ENCODE peak calls at places on chromosomes 12 and 14, in ten cellular contexts. X is A549, E is omental fat pad, Y is astrocyte of the spinal cord, V is neural progenitor cell, B is heart left ventricle, Z is B cell, R is keratinocyte, P is MCF 10A, O is IMR-90. M is an unnamed sample.

GRCh38 chr12:77891531-77892147 is 60.9 kb downstream of the NAV3 start:
- DNase-seq in E (no peak), Y (no peak), O (no peak), Z (no peak), X (no peak), P (no peak), V (no peak), B (no peak), R (no peak), M (no peak)

GRCh38 chr12:75444444-75445136 is 36.0 kb upstream of the GLIPR1 start:
- DNase-seq in Y (peak), V (no peak), R (no peak), B (no peak), P (peak), X (peak), O (peak), Z (no peak), E (no peak), M (no peak)

GRCh38 chr12:34292736-34293625 is 270.7 kb downstream of the ALG10 start:
- DNase-seq in B (peak), O (no peak), R (no peak), E (no peak), V (no peak), Y (no peak), P (no peak), Z (peak), X (peak), M (peak)

GRCh38 chr14:21308479-21309237 is 28.8 kb downstream of the RPGRIP1 start:
- DNase-seq in B (peak), O (peak), R (peak), V (peak), X (peak), P (peak), Y (peak), E (peak), Z (peak), M (no peak)

GRCh38 chr12:94798107-94798506 is 147.8 kb upstream of the TMCC3 start:
- DNase-seq in X (no peak), E (no peak), B (no peak), O (no peak), Z (no peak), R (no peak), Y (no peak), V (no peak), P (no peak), M (no peak)

GRCh38 chr12:127381043-127381668 is 885.8 kb upstream of the TMEM132C start:
- DNase-seq in X (peak), Y (peak), Z (no peak), P (peak), B (no peak), E (peak), R (no peak), V (peak), O (no peak), M (no peak)

GRCh38 chr12:95173392-95174251 is 43.6 kb downstream of the FGD6 start:
- DNase-seq in V (no peak), O (peak), B (peak), P (peak), Y (peak), Z (no peak), R (peak), E (peak), X (peak), M (no peak)

GRCh38 chr12:75908961-75909699 is 122.4 kb downstream of the PHLDA1 start:
- DNase-seq in V (no peak), P (peak), B (peak), O (peak), Z (no peak), Y (peak), X (peak), R (no peak), E (no peak), M (no peak)

GRCh38 chr14:64506751-64507150 is 2.2 kb downstream of the ZBTB1 start:
- DNase-seq in X (no peak), P (no peak), O (no peak), Y (no peak), R (no peak), E (no peak), Z (no peak), V (no peak), B (no peak), M (no peak)

GRCh38 chr14:24576766-24577165 is 716 bp upstream of the CTSG start:
- DNase-seq in E (no peak), V (no peak), R (no peak), O (no peak), Z (no peak), Y (no peak), P (no peak), X (no peak), B (no peak), M (no peak)

GRCh38 chr12:131783915-131784541 is 44.2 kb upstream of the MMP17 start:
- DNase-seq in V (no peak), R (peak), X (peak), B (no peak), E (no peak), P (peak), O (peak), Z (no peak), Y (peak), M (no peak)

GRCh38 chr12:109109756-109110350 is 6.5 kb upstream of the ACACB start:
- DNase-seq in R (no peak), V (no peak), P (no peak), X (no peak), O (no peak), Z (no peak), B (no peak), E (no peak), Y (no peak), M (no peak)

GRCh38 chr14:49598182-49598478 is 610 bp upstream of the LRR1 start:
- DNase-seq in V (no peak), Z (no peak), P (no peak), Y (no peak), B (no peak), O (no peak), E (no peak), X (no peak), R (no peak), M (no peak)

GRCh38 chr12:96677363-96677762 is 188.0 kb downstream of the CFAP54 start:
- DNase-seq in B (no peak), V (no peak), E (no peak), R (no peak), Y (no peak), Z (no peak), P (no peak), O (no peak), X (no peak), M (no peak)

GRCh38 chr12:6423267-6424007 is 21.3 kb upstream of the CD27 start:
- DNase-seq in Y (peak), X (peak), Z (peak), E (no peak), O (peak), V (peak), B (peak), R (peak), P (peak), M (no peak)

GRCh38 chr12:18696971-18697602 is 40.7 kb downstream of the PLCZ1 start:
- DNase-seq in Y (peak), X (no peak), O (peak), E (no peak), R (no peak), V (no peak), Z (no peak), B (no peak), P (peak), M (no peak)

GRCh38 chr12:100672075-100672592 is 98.7 kb downstream of the GAS2L3 start:
- DNase-seq in B (no peak), Z (no peak), R (no peak), V (peak), X (peak), Y (no peak), O (no peak), E (no peak), P (peak), M (no peak)

GRCh38 chr14:71142375-71143038 is 235.2 kb downstream of the PCNX1 start:
- DNase-seq in Y (peak), B (no peak), X (no peak), Z (peak), O (peak), P (peak), V (no peak), R (peak), E (no peak), M (no peak)

GRCh38 chr14:32468955-32469354 is 139.9 kb downstream of the AKAP6 start:
- DNase-seq in E (no peak), Z (no peak), P (peak), B (no peak), O (peak), Y (peak), R (no peak), X (peak), V (no peak), M (no peak)

GRCh38 chr14:103136388-103137271 is 13.4 kb downstream of the TNFAIP2 start:
- DNase-seq in B (no peak), Z (no peak), Y (peak), P (peak), X (peak), R (no peak), E (no peak), V (peak), O (peak), M (no peak)

GRCh38 chr14:66330916-66331315 is 155.3 kb upstream of the CCDC196 start:
- DNase-seq in V (no peak), E (no peak), B (no peak), X (no peak), Z (no peak), Y (no peak), R (no peak), O (no peak), P (peak), M (no peak)

GRCh38 chr12:96258451-96258933 is 64.3 kb downstream of the ELK3 start:
- DNase-seq in X (no peak), Z (no peak), O (peak), P (peak), V (peak), E (no peak), B (peak), R (no peak), Y (peak), M (no peak)

GRCh38 chr14:100775831-100776591 is 49.3 kb downstream of the DLK1 start:
- DNase-seq in X (no peak), O (peak), Y (no peak), E (no peak), R (no peak), P (no peak), V (no peak), Z (no peak), B (peak), M (peak)

GRCh38 chr14:67883717-67884116 is 64.1 kb downstream of the RAD51B start:
- DNase-seq in E (no peak), O (peak), V (no peak), P (peak), X (peak), Y (peak), Z (no peak), B (no peak), R (no peak), M (no peak)

GRCh38 chr14:91356218-91356763 is 61.3 kb downstream of the CCDC88C start:
- DNase-seq in X (no peak), E (no peak), B (no peak), Z (no peak), P (no peak), V (no peak), Y (no peak), R (no peak), O (no peak), M (no peak)

GRCh38 chr12:80412343-80412953 is 31.6 kb upstream of the PTPRQ start:
- DNase-seq in O (peak), E (no peak), Y (peak), B (no peak), X (peak), V (peak), Z (no peak), P (peak), R (no peak), M (no peak)

GRCh38 chr12:109876406-109876805 is 3.9 kb downstream of the GLTP start:
- DNase-seq in V (no peak), R (no peak), X (no peak), O (no peak), Z (no peak), P (no peak), Y (no peak), B (no peak), E (no peak), M (no peak)

GRCh38 chr12:118188690-118189371 is 52.9 kb downstream of the PEBP1 start:
- DNase-seq in X (no peak), V (no peak), Z (no peak), Y (peak), B (no peak), R (no peak), O (peak), P (no peak), E (no peak), M (no peak)
- TF ChIP-seq CTCF in X (no peak), V (no peak), Z (no peak), Y (no peak), B (no peak), R (no peak), O (no peak), P (no peak), E (no peak), M (no peak)

DNA sequence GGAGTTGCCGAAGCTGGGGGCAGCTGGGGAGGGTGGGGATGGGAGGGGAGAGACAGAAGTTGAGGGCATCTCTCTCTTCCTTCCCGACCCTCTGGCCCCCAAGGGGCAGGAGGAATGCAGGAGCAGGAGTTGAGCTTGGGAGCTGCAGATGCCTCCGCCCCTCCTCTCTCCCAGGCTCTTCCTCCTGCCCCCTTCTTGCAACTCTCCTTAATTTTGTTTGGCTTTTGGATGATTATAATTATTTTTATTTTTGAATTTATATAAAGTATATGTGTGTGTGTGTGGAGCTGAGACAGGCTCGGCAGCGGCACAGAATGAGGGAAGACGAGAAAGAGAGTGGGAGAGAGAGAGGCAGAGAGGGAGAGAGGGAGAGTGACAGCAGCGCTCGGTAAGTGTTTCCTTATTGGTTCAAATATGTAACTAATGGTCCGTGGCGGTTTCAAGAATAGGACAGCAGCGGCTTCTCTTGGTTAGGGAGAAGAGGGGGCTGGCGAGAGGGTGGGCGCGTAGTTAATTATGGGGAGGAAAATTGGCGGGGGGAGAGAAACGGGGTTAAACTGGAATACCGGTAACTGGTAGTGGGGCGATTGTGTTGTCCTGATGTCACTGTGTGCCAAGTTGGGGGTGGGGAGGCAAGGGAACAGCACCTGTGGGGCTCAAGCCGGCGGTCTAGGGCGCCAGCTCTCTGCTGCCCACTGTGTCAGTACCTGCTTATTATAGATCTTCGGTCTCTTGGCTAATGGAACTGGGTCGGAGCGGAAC is 8.4 kb downstream of the HOXC8 start:
- DNase-seq in X (peak), Z (no peak), O (no peak), P (peak), Y (no peak), V (peak), E (no peak), B (no peak), R (no peak), M (no peak)
- TF ChIP-seq CTCF in X (no peak), Z (no peak), O (no peak), P (peak), Y (peak), V (no peak), E (no peak), B (no peak), R (no peak), M (peak)

DNA sequence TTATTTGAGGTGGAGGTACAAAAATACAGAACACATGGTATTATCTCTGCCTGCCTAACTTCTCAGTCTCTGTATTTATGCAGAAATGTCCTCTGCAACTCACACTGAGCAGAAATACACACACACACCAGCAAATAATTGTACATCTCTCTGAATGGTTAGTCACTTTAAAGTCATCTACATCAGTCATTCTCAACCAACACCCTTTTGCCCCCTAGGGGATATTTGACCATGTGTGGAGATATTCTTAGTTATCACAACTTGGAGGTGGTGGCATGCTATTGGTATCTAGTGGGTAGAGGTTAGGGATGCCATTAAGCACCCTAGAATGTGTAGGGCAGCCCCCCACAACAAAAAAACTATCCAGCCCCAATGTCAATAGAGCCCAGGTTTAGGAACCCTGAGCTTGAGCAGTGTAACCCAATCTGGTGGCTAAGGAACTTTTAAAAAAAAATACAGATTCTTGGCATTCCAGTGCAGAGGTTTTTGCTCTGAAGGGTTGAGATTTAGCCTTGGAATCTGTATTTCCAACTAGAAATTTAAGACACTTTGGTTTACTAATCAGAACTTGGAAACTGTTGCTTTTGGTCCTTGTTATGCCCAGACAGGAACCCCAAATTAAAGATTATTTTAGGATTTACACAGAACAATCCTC is 183.8 kb downstream of the TBX5 start:
- DNase-seq in R (no peak), B (no peak), P (no peak), Z (no peak), E (no peak), Y (no peak), V (no peak), X (no peak), O (no peak), M (no peak)
- TF ChIP-seq CTCF in R (no peak), B (no peak), P (no peak), Z (no peak), E (no peak), Y (no peak), V (no peak), X (no peak), O (no peak), M (no peak)

GRCh38 chr14:105974902-105975301 is 448.5 kb downstream of the TMEM121 start:
- DNase-seq in P (peak), X (peak), Y (no peak), Z (peak), R (no peak), O (no peak), B (no peak), E (no peak), V (no peak), M (no peak)
- TF ChIP-seq CTCF in P (peak), X (peak), Y (no peak), Z (peak), R (no peak), O (no peak), B (no peak), E (no peak), V (no peak), M (no peak)

GRCh38 chr14:78598046-78598652 is 428.0 kb downstream of the NRXN3 start:
- DNase-seq in R (no peak), X (peak), Y (peak), V (peak), Z (no peak), B (no peak), E (no peak), P (peak), O (peak), M (no peak)
- TF ChIP-seq CTCF in R (peak), X (peak), Y (peak), V (peak), Z (peak), B (peak), E (no peak), P (peak), O (peak), M (peak)

GRCh38 chr12:120260607-120261006 is 4.9 kb downstream of the PXN start:
- DNase-seq in R (no peak), Z (no peak), B (no peak), O (no peak), Y (no peak), X (no peak), P (no peak), E (no peak), V (no peak), M (no peak)

GRCh38 chr12:120254809-120255208 is 10.7 kb downstream of the PXN start:
- DNase-seq in O (no peak), Z (no peak), X (no peak), B (no peak), R (no peak), P (no peak), V (no peak), Y (no peak), E (no peak), M (no peak)

GRCh38 chr12:120259418-120260202 is 5.9 kb downstream of the PXN start:
- DNase-seq in O (peak), B (no peak), E (no peak), Z (no peak), V (no peak), X (no peak), Y (no peak), R (no peak), P (peak), M (no peak)

GRCh38 chr12:120258323-120258896 is 7.1 kb downstream of the PXN start:
- DNase-seq in Z (no peak), X (no peak), B (no peak), P (no peak), V (no peak), R (no peak), O (no peak), E (no peak), Y (no peak), M (no peak)

DNA sequence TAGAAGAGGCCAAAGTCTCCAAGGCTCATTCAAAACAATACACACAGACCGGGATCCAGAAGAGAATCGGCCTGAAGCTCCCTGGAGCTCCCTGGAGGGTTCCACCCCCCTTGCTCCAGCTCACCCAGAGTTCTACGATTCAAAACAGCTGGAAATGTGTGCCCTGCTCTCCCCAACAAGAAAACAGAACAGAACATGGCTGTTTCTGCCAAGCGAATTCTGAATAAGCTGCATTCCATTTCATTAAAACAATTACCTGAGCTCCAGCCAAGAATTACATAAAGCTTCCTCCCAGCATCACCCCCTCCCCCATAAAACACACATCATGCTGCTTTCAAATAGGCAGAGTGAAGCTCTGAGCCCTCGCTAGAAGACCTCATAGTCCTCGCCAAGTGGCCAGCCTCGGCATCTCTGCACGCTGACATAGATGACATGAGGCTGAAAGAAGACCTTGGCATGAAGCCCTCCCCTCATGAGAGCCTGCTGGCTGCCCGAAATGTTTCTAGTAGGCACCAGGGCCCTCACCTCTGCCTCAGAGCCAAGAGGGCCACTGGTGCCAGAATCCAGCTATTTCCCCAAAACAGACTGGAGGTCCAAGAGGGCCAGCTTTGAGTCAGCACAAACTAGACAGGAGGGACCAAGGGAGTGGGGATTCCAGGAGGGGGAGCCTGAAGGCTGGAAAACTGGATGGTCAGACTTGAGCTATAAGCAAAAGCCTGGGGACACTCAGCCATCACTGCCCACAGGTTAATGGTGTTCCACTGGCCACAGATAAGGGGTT is 8.3 kb downstream of the PXN start:
- DNase-seq in R (no peak), X (no peak), Z (no peak), E (no peak), B (peak), P (peak), Y (peak), V (no peak), O (peak), M (no peak)
- TF ChIP-seq CTCF in R (no peak), X (no peak), Z (no peak), E (no peak), B (no peak), P (no peak), Y (peak), V (no peak), O (no peak), M (peak)

DNA sequence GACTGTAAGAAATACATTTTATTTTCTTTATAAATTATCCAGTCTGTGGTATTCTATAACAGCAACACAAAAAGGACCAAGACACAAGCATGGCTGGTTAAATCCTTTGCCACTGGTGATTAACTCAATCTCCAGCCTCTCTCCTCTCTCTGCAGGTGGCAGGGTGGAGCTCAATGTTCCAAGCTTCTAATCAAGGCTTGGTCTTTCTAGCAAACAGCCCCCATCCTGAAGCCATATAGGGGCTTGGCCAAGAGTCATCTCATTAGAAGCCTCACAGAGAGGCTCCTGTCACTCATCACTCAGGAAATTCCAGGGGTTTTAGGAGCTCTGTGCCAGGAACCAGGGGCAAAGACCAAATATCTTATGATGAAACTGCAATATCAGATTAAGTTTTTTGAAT is 12.0 kb downstream of the C12orf75 start:
- DNase-seq in X (no peak), R (no peak), V (peak), B (no peak), E (no peak), P (no peak), O (no peak), Y (no peak), Z (no peak), M (no peak)
- TF ChIP-seq CTCF in X (no peak), R (no peak), V (no peak), B (no peak), E (no peak), P (no peak), O (no peak), Y (no peak), Z (no peak), M (peak)

M was measured in chondrocyte.